ENCODE peak calls at places on chromosomes 4 and X, in nine cellular contexts. M, J, E, Q, L, K, R, D and B are unnamed samples.

GRCh38 chr4:5992171-5993062 is 25.8 kb downstream of the C4orf50 start:
- DNase-seq in M (no peak), J (no peak), E (no peak), Q (no peak), L (no peak), K (no peak), R (no peak), D (no peak), B (no peak)

GRCh38 chrX:150361777-150362351 is 1.3 kb upstream of the MAMLD1 start:
- DNase-seq in M (peak), J (peak), E (peak), Q (no peak), L (no peak), K (peak), R (no peak), D (no peak), B (peak)

GRCh38 chr4:145589923-145590702 is 29.1 kb upstream of the MMAA start:
- DNase-seq in M (no peak), J (no peak), E (peak), Q (no peak), L (no peak), K (no peak), R (peak), D (no peak), B (peak)

GRCh38 chr4:626201-627091 is 1.1 kb downstream of the PDE6B start:
- DNase-seq in M (no peak), J (no peak), E (no peak), Q (no peak), L (no peak), K (no peak), R (no peak), D (no peak), B (no peak)

GRCh38 chrX:120514236-120514635 is 45.1 kb upstream of the LAMP2 start:
- DNase-seq in M (peak), J (no peak), E (peak), Q (no peak), L (no peak), K (no peak), R (peak), D (no peak), B (peak)

GRCh38 chr4:26830016-26830415 is 30.6 kb upstream of the STIM2 start:
- DNase-seq in M (no peak), J (no peak), E (no peak), Q (no peak), L (no peak), K (no peak), R (no peak), D (no peak), B (no peak)

GRCh38 chr4:119632216-119632615 is 3.6 kb upstream of the PDE5A start:
- DNase-seq in M (peak), J (no peak), E (peak), Q (no peak), L (no peak), K (no peak), R (peak), D (no peak), B (peak)

GRCh38 chr4:6999172-7000086 is 43.7 kb upstream of the TADA2B start:
- DNase-seq in M (no peak), J (no peak), E (peak), Q (no peak), L (no peak), K (no peak), R (peak), D (no peak), B (peak)

GRCh38 chr4:125315571-125316390 is 1.0 kb downstream of the FAT4 start:
- DNase-seq in M (peak), J (peak), E (peak), Q (peak), L (no peak), K (peak), R (peak), D (peak), B (peak)

GRCh38 chr4:123974419-123975105 is 578.0 kb downstream of the SPRY1 start:
- DNase-seq in M (peak), J (no peak), E (no peak), Q (no peak), L (no peak), K (no peak), R (no peak), D (no peak), B (no peak)

GRCh38 chr4:145130788-145131398 is 32.8 kb downstream of the ABCE1 start:
- DNase-seq in M (peak), J (no peak), E (peak), Q (no peak), L (no peak), K (no peak), R (peak), D (no peak), B (peak)